ENCODE peak calls at places on chromosomes 5 and 9, in nine cellular contexts. One of them, this sample, is unnamed.
A peak's percentile ranks its signal among the peaks of the same experiment; 100 is the strongest.

GRCh38 chr9:110835859-110836271 is 167.3 kb downstream of the MUSK start:
- DNase-seq in A549: peak; percentile 5
- DNase-seq in brain microvascular endothelial cell: no peak
- DNase-seq in astrocyte of the spinal cord: peak; percentile 68
- DNase-seq in CD8-positive, alpha-beta T cell: no peak
- DNase-seq in lung: no peak
- DNase-seq in AG04450: no peak
- DNase-seq in HCT116: no peak
- DNase-seq in neural crest cell: no peak
- DNase-seq in this sample: no peak

GRCh38 chr5:35232124-35232523 is 1.8 kb upstream of the PRLR start:
- DNase-seq in A549: no peak
- DNase-seq in brain microvascular endothelial cell: no peak
- DNase-seq in astrocyte of the spinal cord: no peak
- DNase-seq in CD8-positive, alpha-beta T cell: no peak
- DNase-seq in lung: no peak
- DNase-seq in AG04450: no peak
- DNase-seq in HCT116: no peak
- DNase-seq in neural crest cell: no peak
- DNase-seq in this sample: no peak

GRCh38 chr5:10366310-10367297 is 13.1 kb downstream of the MARCHF6 start:
- DNase-seq in A549: no peak
- DNase-seq in brain microvascular endothelial cell: peak; percentile 47
- DNase-seq in astrocyte of the spinal cord: peak; percentile 62
- DNase-seq in CD8-positive, alpha-beta T cell: no peak
- DNase-seq in lung: no peak
- DNase-seq in AG04450: no peak
- DNase-seq in HCT116: no peak
- DNase-seq in neural crest cell: no peak
- DNase-seq in this sample: no peak

GRCh38 chr5:132465095-132465707 is 25.4 kb downstream of the IRF1 start:
- DNase-seq in A549: no peak
- DNase-seq in brain microvascular endothelial cell: no peak
- DNase-seq in astrocyte of the spinal cord: no peak
- DNase-seq in CD8-positive, alpha-beta T cell: no peak
- DNase-seq in lung: no peak
- DNase-seq in AG04450: no peak
- DNase-seq in HCT116: no peak
- DNase-seq in neural crest cell: no peak
- DNase-seq in this sample: no peak

GRCh38 chr9:127097683-127098082 is 24.8 kb downstream of the ANGPTL2 start:
- DNase-seq in A549: no peak
- DNase-seq in brain microvascular endothelial cell: no peak
- DNase-seq in astrocyte of the spinal cord: no peak
- DNase-seq in CD8-positive, alpha-beta T cell: no peak
- DNase-seq in lung: no peak
- DNase-seq in AG04450: no peak
- DNase-seq in HCT116: no peak
- DNase-seq in neural crest cell: no peak
- DNase-seq in this sample: no peak

GRCh38 chr5:3191585-3191984 is 404.0 kb upstream of the IRX1 start:
- DNase-seq in A549: no peak
- DNase-seq in brain microvascular endothelial cell: no peak
- DNase-seq in astrocyte of the spinal cord: no peak
- DNase-seq in CD8-positive, alpha-beta T cell: no peak
- DNase-seq in lung: no peak
- DNase-seq in AG04450: no peak
- DNase-seq in HCT116: no peak
- DNase-seq in neural crest cell: no peak
- DNase-seq in this sample: no peak

GRCh38 chr5:158013939-158014338 is 155.0 kb upstream of the CLINT1 start:
- DNase-seq in A549: peak; percentile 28
- DNase-seq in brain microvascular endothelial cell: peak; percentile 70
- DNase-seq in astrocyte of the spinal cord: no peak
- DNase-seq in CD8-positive, alpha-beta T cell: no peak
- DNase-seq in lung: no peak
- DNase-seq in AG04450: no peak
- DNase-seq in HCT116: no peak
- DNase-seq in neural crest cell: no peak
- DNase-seq in this sample: no peak

GRCh38 chr9:136602193-136602885 is 56.5 kb upstream of the NOTCH1 start:
- DNase-seq in A549: no peak
- DNase-seq in brain microvascular endothelial cell: no peak
- DNase-seq in astrocyte of the spinal cord: no peak
- DNase-seq in CD8-positive, alpha-beta T cell: no peak
- DNase-seq in lung: no peak
- DNase-seq in AG04450: no peak
- DNase-seq in HCT116: no peak
- DNase-seq in neural crest cell: no peak
- DNase-seq in this sample: no peak

GRCh38 chr9:78146241-78146640 is 89.6 kb upstream of the CEP78 start:
- DNase-seq in A549: no peak
- DNase-seq in brain microvascular endothelial cell: no peak
- DNase-seq in astrocyte of the spinal cord: no peak
- DNase-seq in CD8-positive, alpha-beta T cell: no peak
- DNase-seq in lung: no peak
- DNase-seq in AG04450: no peak
- DNase-seq in HCT116: no peak
- DNase-seq in neural crest cell: no peak
- DNase-seq in this sample: no peak

GRCh38 chr5:13859285-13859684 is 85.2 kb downstream of the DNAH5 start:
- DNase-seq in A549: no peak
- DNase-seq in brain microvascular endothelial cell: no peak
- DNase-seq in astrocyte of the spinal cord: no peak
- DNase-seq in CD8-positive, alpha-beta T cell: no peak
- DNase-seq in lung: no peak
- DNase-seq in AG04450: no peak
- DNase-seq in HCT116: no peak
- DNase-seq in neural crest cell: no peak
- DNase-seq in this sample: no peak

GRCh38 chr5:132417010-132417439 is 47.5 kb downstream of the SLC22A5 start:
- DNase-seq in A549: no peak
- DNase-seq in brain microvascular endothelial cell: no peak
- DNase-seq in astrocyte of the spinal cord: no peak
- DNase-seq in CD8-positive, alpha-beta T cell: no peak
- DNase-seq in lung: no peak
- DNase-seq in AG04450: no peak
- DNase-seq in HCT116: no peak
- DNase-seq in neural crest cell: no peak
- DNase-seq in this sample: no peak

GRCh38 chr9:126684965-126685465 is 71.3 kb downstream of the LMX1B start:
- DNase-seq in A549: no peak
- DNase-seq in brain microvascular endothelial cell: no peak
- DNase-seq in astrocyte of the spinal cord: no peak
- DNase-seq in CD8-positive, alpha-beta T cell: no peak
- DNase-seq in lung: no peak
- DNase-seq in AG04450: no peak
- DNase-seq in HCT116: no peak
- DNase-seq in neural crest cell: no peak
- DNase-seq in this sample: no peak

GRCh38 chr9:12815895-12816294 is 41.1 kb downstream of the LURAP1L start:
- DNase-seq in A549: no peak
- DNase-seq in brain microvascular endothelial cell: no peak
- DNase-seq in astrocyte of the spinal cord: no peak
- DNase-seq in CD8-positive, alpha-beta T cell: no peak
- DNase-seq in lung: no peak
- DNase-seq in AG04450: peak; percentile 33
- DNase-seq in HCT116: no peak
- DNase-seq in neural crest cell: no peak
- DNase-seq in this sample: no peak

GRCh38 chr5:40486437-40487270 is 193.1 kb upstream of the PTGER4 start:
- DNase-seq in A549: no peak
- DNase-seq in brain microvascular endothelial cell: no peak
- DNase-seq in astrocyte of the spinal cord: peak; percentile 27
- DNase-seq in CD8-positive, alpha-beta T cell: peak; percentile 73
- DNase-seq in lung: no peak
- DNase-seq in AG04450: no peak
- DNase-seq in HCT116: no peak
- DNase-seq in neural crest cell: no peak
- DNase-seq in this sample: no peak

GRCh38 chr9:69273162-69273561 is 51.9 kb upstream of the ENTREP1 start:
- DNase-seq in A549: no peak
- DNase-seq in brain microvascular endothelial cell: no peak
- DNase-seq in astrocyte of the spinal cord: no peak
- DNase-seq in CD8-positive, alpha-beta T cell: no peak
- DNase-seq in lung: no peak
- DNase-seq in AG04450: no peak
- DNase-seq in HCT116: no peak
- DNase-seq in neural crest cell: no peak
- DNase-seq in this sample: no peak

GRCh38 chr5:73654171-73654811 is 28.3 kb downstream of the ARHGEF28 start:
- DNase-seq in A549: no peak
- DNase-seq in brain microvascular endothelial cell: no peak
- DNase-seq in astrocyte of the spinal cord: no peak
- DNase-seq in CD8-positive, alpha-beta T cell: no peak
- DNase-seq in lung: no peak
- DNase-seq in AG04450: peak; percentile 26
- DNase-seq in HCT116: no peak
- DNase-seq in neural crest cell: no peak
- DNase-seq in this sample: no peak

GRCh38 chr9:6829027-6829426 is 71.3 kb downstream of the KDM4C start:
- DNase-seq in A549: peak; percentile 18
- DNase-seq in brain microvascular endothelial cell: no peak
- DNase-seq in astrocyte of the spinal cord: no peak
- DNase-seq in CD8-positive, alpha-beta T cell: no peak
- DNase-seq in lung: no peak
- DNase-seq in AG04450: no peak
- DNase-seq in HCT116: peak; percentile 4
- DNase-seq in neural crest cell: no peak
- DNase-seq in this sample: no peak

GRCh38 chr9:71762900-71763653 is 5.2 kb downstream of the CEMIP2 start:
- DNase-seq in A549: peak; percentile 71
- DNase-seq in brain microvascular endothelial cell: peak; percentile 42
- DNase-seq in astrocyte of the spinal cord: peak; percentile 65
- DNase-seq in CD8-positive, alpha-beta T cell: no peak
- DNase-seq in lung: no peak
- DNase-seq in AG04450: no peak
- DNase-seq in HCT116: no peak
- DNase-seq in neural crest cell: no peak
- DNase-seq in this sample: no peak

GRCh38 chr5:62589504-62589903 is 10.9 kb downstream of the LRRC70 start:
- DNase-seq in A549: no peak
- DNase-seq in brain microvascular endothelial cell: no peak
- DNase-seq in astrocyte of the spinal cord: no peak
- DNase-seq in CD8-positive, alpha-beta T cell: no peak
- DNase-seq in lung: no peak
- DNase-seq in AG04450: no peak
- DNase-seq in HCT116: no peak
- DNase-seq in neural crest cell: no peak
- DNase-seq in this sample: no peak
- TF ChIP-seq CTCF in A549: no peak
- TF ChIP-seq CTCF in brain microvascular endothelial cell: peak; percentile 1
- TF ChIP-seq CTCF in astrocyte of the spinal cord: no peak
- TF ChIP-seq CTCF in CD8-positive, alpha-beta T cell: no peak
- TF ChIP-seq CTCF in lung: no peak
- TF ChIP-seq CTCF in AG04450: no peak
- TF ChIP-seq CTCF in HCT116: no peak
- TF ChIP-seq CTCF in neural crest cell: no peak
- TF ChIP-seq CTCF in this sample: no peak

GRCh38 chr5:83467315-83468044 is 4.1 kb upstream of the VCAN start:
- DNase-seq in A549: no peak
- DNase-seq in brain microvascular endothelial cell: peak; percentile 18
- DNase-seq in astrocyte of the spinal cord: peak; percentile 79
- DNase-seq in CD8-positive, alpha-beta T cell: no peak
- DNase-seq in lung: no peak
- DNase-seq in AG04450: no peak
- DNase-seq in HCT116: no peak
- DNase-seq in neural crest cell: no peak
- DNase-seq in this sample: no peak
- TF ChIP-seq CTCF in A549: no peak
- TF ChIP-seq CTCF in brain microvascular endothelial cell: peak; percentile 14
- TF ChIP-seq CTCF in astrocyte of the spinal cord: peak; percentile 26
- TF ChIP-seq CTCF in CD8-positive, alpha-beta T cell: no peak
- TF ChIP-seq CTCF in lung: no peak
- TF ChIP-seq CTCF in AG04450: peak; percentile 27
- TF ChIP-seq CTCF in HCT116: no peak
- TF ChIP-seq CTCF in neural crest cell: no peak
- TF ChIP-seq CTCF in this sample: no peak

DNA sequence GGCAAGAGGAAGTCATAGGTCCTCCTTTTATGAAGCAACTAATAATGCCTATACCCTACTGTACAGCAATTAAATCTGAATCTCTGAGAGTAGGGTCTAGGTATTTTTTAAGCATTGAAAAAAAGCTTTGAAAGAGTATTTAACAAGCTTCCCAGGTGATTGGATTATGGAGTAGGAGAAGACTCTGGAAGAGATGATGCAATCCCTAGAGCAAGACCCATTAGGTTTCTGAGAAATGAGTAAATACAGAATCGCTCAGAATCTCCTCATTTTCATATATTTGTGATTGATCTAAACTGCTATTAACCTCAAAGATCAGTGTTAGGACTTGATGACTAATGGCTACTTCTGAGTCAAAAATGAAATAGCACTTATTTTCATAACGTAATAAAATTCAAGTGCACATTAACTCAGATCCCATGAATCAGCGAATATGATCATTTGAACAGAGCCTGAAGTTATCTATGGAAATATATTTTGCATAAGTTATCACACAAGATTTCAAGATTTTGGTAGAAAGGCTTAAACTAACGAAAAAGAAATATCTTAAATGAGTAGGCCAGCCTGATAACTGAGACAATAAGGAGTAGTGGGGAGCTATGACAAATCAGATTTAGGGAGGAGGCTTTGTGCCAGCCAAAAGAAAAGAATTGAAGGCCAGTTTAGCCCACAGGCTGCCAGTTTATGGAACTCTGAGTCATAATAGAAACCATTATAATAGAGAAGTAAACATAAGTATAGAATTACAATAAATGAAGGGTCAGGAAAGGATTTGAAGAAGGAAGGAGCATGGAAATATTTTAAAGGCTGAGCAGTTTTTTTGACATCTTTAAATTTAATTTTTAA is 106.7 kb upstream of the OSMR start:
- DNase-seq in A549: no peak
- DNase-seq in brain microvascular endothelial cell: no peak
- DNase-seq in astrocyte of the spinal cord: peak; percentile 43
- DNase-seq in CD8-positive, alpha-beta T cell: no peak
- DNase-seq in lung: no peak
- DNase-seq in AG04450: no peak
- DNase-seq in HCT116: no peak
- DNase-seq in neural crest cell: no peak
- DNase-seq in this sample: no peak
- TF ChIP-seq CTCF in A549: no peak
- TF ChIP-seq CTCF in brain microvascular endothelial cell: no peak
- TF ChIP-seq CTCF in astrocyte of the spinal cord: no peak
- TF ChIP-seq CTCF in CD8-positive, alpha-beta T cell: no peak
- TF ChIP-seq CTCF in lung: no peak
- TF ChIP-seq CTCF in AG04450: no peak
- TF ChIP-seq CTCF in HCT116: no peak
- TF ChIP-seq CTCF in neural crest cell: no peak
- TF ChIP-seq CTCF in this sample: no peak

DNA sequence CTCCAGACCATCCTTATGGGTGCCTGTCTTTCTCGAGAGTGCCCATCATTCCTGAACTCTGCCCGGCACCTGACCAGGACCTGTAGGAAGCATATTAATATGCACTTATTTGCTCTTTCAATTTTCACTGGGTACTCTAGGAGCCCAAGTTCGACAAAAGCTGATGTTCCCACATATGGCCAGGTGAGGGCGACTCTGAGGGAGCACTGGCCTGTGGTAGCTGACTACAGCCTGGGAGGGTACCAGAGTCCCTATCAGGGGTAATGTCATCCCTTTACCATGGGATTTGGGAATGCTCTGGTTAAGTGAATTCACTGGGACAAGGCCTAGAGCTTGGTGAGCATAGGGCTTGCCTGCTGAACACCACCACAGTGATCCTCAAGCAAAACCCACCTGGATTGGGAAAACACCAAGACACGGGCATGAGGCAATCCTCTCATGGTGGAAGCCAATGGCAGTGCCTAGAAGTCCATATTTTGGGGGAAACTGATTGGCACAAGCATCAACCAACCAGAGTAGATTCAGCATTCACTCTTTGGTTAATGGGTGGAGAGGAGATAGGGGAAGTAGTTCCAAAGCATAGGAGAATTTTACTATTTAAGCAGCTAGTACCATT is 112.2 kb downstream of the MTX3 start:
- DNase-seq in A549: peak; percentile 21
- DNase-seq in brain microvascular endothelial cell: no peak
- DNase-seq in astrocyte of the spinal cord: no peak
- DNase-seq in CD8-positive, alpha-beta T cell: no peak
- DNase-seq in lung: no peak
- DNase-seq in AG04450: no peak
- DNase-seq in HCT116: peak; percentile 31
- DNase-seq in neural crest cell: peak; percentile 18
- DNase-seq in this sample: no peak
- TF ChIP-seq CTCF in A549: peak; percentile 18
- TF ChIP-seq CTCF in brain microvascular endothelial cell: peak; percentile 64
- TF ChIP-seq CTCF in astrocyte of the spinal cord: peak; percentile 41
- TF ChIP-seq CTCF in CD8-positive, alpha-beta T cell: no peak
- TF ChIP-seq CTCF in lung: no peak
- TF ChIP-seq CTCF in AG04450: peak; percentile 46
- TF ChIP-seq CTCF in HCT116: peak; percentile 53
- TF ChIP-seq CTCF in neural crest cell: peak; percentile 53
- TF ChIP-seq CTCF in this sample: no peak

This sample was measured in activated B cell treated with CpG ODN at 0.5 μM for 24 hours.